ENCODE peak calls at places on chromosomes 7 and 10, in four cellular contexts. K is transverse colon, X is bronchial epithelial cell, Q is upper lobe of right lung. L is an unnamed sample.

GRCh38 chr7:50331564-50332208 is 27.2 kb downstream of the IKZF1 start:
- DNase-seq in Q (no peak), K (no peak), X (peak), L (no peak)

GRCh38 chr10:118610577-118610976 is 15.1 kb upstream of the PRLHR start:
- DNase-seq in Q (no peak), K (no peak), X (no peak), L (no peak)

GRCh38 chr7:116353614-116354013 is 143.3 kb downstream of the TES start:
- DNase-seq in Q (no peak), K (peak), X (peak), L (no peak)

GRCh38 chr7:80722596-80723141 is 84.2 kb downstream of the CD36 start:
- DNase-seq in X (peak), Q (peak), K (peak), L (no peak)

GRCh38 chr10:84097787-84098353 is 41.4 kb upstream of the GHITM start:
- DNase-seq in Q (no peak), X (peak), K (no peak), L (no peak)

GRCh38 chr10:70666960-70667798 is 5.1 kb upstream of the ADAMTS14 start:
- DNase-seq in X (no peak), Q (peak), K (no peak), L (no peak)

GRCh38 chr10:124142960-124143359 is 49.6 kb upstream of the CHST15 start:
- DNase-seq in Q (no peak), X (peak), K (no peak), L (no peak)

GRCh38 chr7:135998081-135998480 is 20.9 kb upstream of the MTPN start:
- DNase-seq in X (peak), K (no peak), Q (no peak), L (no peak)

GRCh38 chr7:26006421-26006820 is 145.6 kb upstream of the NFE2L3 start:
- DNase-seq in K (no peak), Q (no peak), X (no peak), L (no peak)

GRCh38 chr7:158028290-158028941 is 559.2 kb downstream of the PTPRN2 start:
- DNase-seq in K (peak), X (no peak), Q (peak), L (peak)

GRCh38 chr10:21532694-21533576 is 1.1 kb upstream of the MLLT10 start:
- DNase-seq in K (no peak), X (no peak), Q (no peak), L (no peak)

GRCh38 chr10:119246862-119247549 is 39.6 kb downstream of the GRK5 start:
- DNase-seq in X (peak), K (no peak), Q (no peak), L (no peak)

GRCh38 chr10:21197006-21197405 is 299.9 kb upstream of the NEBL start:
- DNase-seq in K (no peak), X (no peak), Q (no peak), L (no peak)

GRCh38 chr10:44990302-44990655 is 10.4 kb upstream of the ZNF22 start:
- DNase-seq in Q (no peak), K (no peak), X (no peak), L (no peak)

GRCh38 chr10:88687853-88688467 is 18.1 kb upstream of the LIPK start:
- DNase-seq in Q (no peak), K (no peak), X (peak), L (no peak)

GRCh38 chr7:11188529-11189310 is 215.0 kb downstream of the PHF14 start:
- DNase-seq in Q (no peak), X (no peak), K (no peak), L (no peak)

GRCh38 chr7:5665106-5666025 is 116.1 kb downstream of the RNF216 start:
- DNase-seq in Q (no peak), X (peak), K (peak), L (peak)

GRCh38 chr10:107826166-107826565 is 661.7 kb upstream of the SORCS1 start:
- DNase-seq in Q (no peak), X (no peak), K (no peak), L (no peak)

GRCh38 chr7:151732834-151733585 is 143.9 kb downstream of the PRKAG2 start:
- DNase-seq in X (peak), K (no peak), Q (no peak), L (no peak)

GRCh38 chr10:114501650-114502049 is 97.3 kb upstream of the AFAP1L2 start:
- DNase-seq in K (no peak), Q (no peak), X (no peak), L (no peak)

GRCh38 chr10:99743841-99744240 is 11.8 kb downstream of the CUTC start:
- DNase-seq in K (no peak), Q (no peak), X (no peak), L (no peak)

GRCh38 chr7:80937336-80937735 is 18.5 kb upstream of the SEMA3C start:
- DNase-seq in Q (no peak), X (no peak), K (no peak), L (no peak)

GRCh38 chr10:21724695-21725371 is 190.8 kb downstream of the MLLT10 start:
- DNase-seq in X (peak), K (peak), Q (peak), L (peak)

GRCh38 chr10:48931188-48931587 is 8.5 kb downstream of the LRRC18 start:
- DNase-seq in K (no peak), Q (no peak), X (no peak), L (no peak)

GRCh38 chr10:646118-646524 is 43.3 kb downstream of the DIP2C start:
- DNase-seq in X (no peak), K (peak), Q (peak), L (no peak)

GRCh38 chr10:99395750-99396445 is 34.5 kb downstream of the GOT1 start:
- DNase-seq in K (no peak), X (peak), Q (no peak), L (peak)

GRCh38 chr10:96044686-96045085 is 1.3 kb downstream of the CCNJ start:
- DNase-seq in K (no peak), Q (no peak), X (peak), L (no peak)

GRCh38 chr10:132065491-132066105 is at the start of gene JAKMIP3:
- DNase-seq in Q (peak), K (peak), X (peak), L (peak)

GRCh38 chr7:68978710-68979109 is 619.6 kb upstream of the AUTS2 start:
- DNase-seq in X (no peak), Q (no peak), K (no peak), L (no peak)

GRCh38 chr7:121107923-121108498 is 119.5 kb downstream of the CPED1 start:
- DNase-seq in K (no peak), X (peak), Q (no peak), L (peak)

GRCh38 chr10:60312818-60313588 is 76.7 kb downstream of the ANK3 start:
- DNase-seq in Q (no peak), X (peak), K (no peak), L (no peak)

DNA sequence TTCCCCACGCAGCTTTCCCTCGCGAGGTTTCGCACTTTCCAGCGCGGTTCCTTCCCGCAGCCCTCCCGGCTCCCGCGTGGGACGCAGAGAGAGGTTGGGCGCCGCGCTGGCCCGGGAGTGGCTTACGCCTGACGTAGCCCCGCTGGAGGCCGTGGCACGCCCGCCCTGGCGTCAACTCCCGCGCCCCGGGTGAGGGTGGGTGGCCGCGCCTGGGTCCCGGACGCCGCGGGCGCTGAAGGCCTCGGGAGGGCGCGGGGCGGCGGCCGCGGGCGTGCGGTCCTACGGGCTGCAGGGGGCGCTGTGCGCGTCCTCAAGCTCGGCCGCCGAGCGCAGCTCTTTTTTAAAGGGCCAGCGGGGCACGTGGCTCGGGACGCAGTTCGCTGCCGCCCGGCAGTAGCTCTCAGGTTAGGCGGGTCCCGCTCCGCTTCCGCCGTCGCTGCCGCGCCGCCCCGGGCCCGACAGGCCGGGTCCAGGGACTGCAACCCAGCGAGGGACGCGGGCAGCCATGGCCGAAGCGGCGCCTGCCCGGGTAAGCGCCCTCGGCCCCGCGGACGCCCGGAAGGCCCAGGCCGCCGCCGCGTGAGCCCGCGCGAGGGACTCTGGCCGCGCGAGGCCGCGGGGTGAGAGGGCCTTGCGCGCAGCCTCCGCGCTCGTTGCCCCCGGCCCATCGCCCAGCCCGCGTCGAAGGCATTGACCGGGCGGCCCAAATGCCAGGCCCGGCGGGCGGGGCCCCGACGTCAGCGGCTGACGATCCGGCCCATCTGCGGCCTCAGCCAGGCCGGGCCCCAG is at the start of gene ZNF783:
- DNase-seq in X (peak), Q (peak), K (peak), L (peak)
- H3K4me3 ChIP-seq in X (peak), Q (peak), K (peak), L (peak)

GRCh38 chr10:31620236-31621151 is 301.5 kb downstream of the ZEB1 start:
- DNase-seq in Q (no peak), X (no peak), K (peak), L (no peak)

GRCh38 chr10:31619410-31620095 is 300.5 kb downstream of the ZEB1 start:
- DNase-seq in Q (no peak), K (no peak), X (no peak), L (no peak)

GRCh38 chr10:31623466-31623865 is 304.4 kb downstream of the ZEB1 start:
- DNase-seq in Q (no peak), X (no peak), K (no peak), L (no peak)

GRCh38 chr10:31621733-31622132 is 302.7 kb downstream of the ZEB1 start:
- DNase-seq in X (no peak), Q (no peak), K (no peak), L (no peak)

DNA sequence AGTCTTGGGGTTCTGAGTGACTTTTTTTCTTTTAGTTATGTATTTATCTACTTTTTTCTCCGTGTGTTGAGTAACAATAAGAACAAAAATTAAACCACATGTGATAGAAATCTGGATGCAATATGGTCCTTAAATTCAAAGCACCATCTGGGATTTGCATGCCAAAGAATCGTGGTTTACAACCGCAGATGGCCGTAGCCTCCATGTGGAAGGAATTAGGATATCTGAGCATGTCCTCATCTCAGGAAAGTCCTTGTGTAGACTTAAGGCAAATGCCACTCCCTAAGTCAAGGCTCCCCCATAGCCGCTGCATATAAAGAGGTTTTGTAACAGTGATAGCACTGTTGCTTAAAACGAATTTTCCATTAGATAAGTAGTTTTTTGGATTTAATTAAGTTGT is 304.0 kb downstream of the ZEB1 start:
- DNase-seq in Q (no peak), X (no peak), K (no peak), L (no peak)
- TF ChIP-seq CTCF in Q (peak), X (no peak), K (peak), L (no peak)

GRCh38 chr7:74291535-74291934 is 2.3 kb downstream of the CLIP2 start:
- DNase-seq in Q (no peak), K (no peak), X (no peak), L (no peak)

GRCh38 chr7:74292757-74293576 is 3.8 kb downstream of the CLIP2 start:
- DNase-seq in X (no peak), Q (no peak), K (peak), L (no peak)

GRCh38 chr7:74293577-74293908 is 4.3 kb downstream of the CLIP2 start:
- DNase-seq in X (no peak), K (no peak), Q (no peak), L (no peak)

GRCh38 chr7:74297516-74298233 is 8.5 kb downstream of the CLIP2 start:
- DNase-seq in X (no peak), K (no peak), Q (no peak), L (no peak)

GRCh38 chr7:74294191-74294998 is 5.2 kb downstream of the CLIP2 start:
- DNase-seq in X (no peak), Q (no peak), K (no peak), L (no peak)
- H3K4me3 ChIP-seq in X (no peak), Q (no peak), K (no peak), L (no peak)

GRCh38 chr10:34222359-34222758 is 592.7 kb downstream of the PARD3 start:
- DNase-seq in K (no peak), X (no peak), Q (no peak), L (no peak)
- TF ChIP-seq CTCF in K (no peak), X (peak), Q (no peak), L (peak)

DNA sequence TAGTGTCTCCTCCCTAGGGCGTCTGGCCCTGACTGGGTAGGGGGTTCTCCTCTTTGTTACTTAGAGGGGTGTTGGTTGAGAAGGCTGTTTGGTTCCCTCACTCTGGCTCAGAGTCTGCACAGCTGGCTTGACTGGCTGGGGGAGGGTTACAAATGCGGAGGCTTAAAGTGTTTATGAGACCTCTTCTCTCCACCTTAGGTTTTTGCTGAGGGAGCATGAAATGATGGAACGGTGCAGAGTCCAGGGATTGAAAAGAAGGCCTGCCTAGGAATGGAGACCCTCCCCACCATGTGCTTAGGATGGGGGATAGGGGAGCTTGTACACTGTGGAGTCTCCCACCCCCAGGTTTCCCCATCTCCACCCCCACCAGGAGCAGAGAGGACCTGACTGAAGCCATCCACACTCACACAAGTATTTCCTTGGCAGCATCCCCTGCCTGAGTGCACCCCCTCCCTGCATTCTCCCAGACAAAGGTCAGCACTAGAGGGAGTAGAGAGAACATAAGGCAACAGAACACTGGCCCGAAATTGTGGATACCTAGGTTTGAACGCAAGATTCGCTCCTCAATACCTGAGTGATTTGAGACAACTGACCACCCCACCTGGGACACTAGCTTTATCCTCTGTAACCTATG is 1.7 kb upstream of the LDB1 start:
- DNase-seq in X (no peak), K (peak), Q (no peak), L (no peak)
- H3K4me3 ChIP-seq in X (no peak), K (no peak), Q (peak), L (no peak)

GRCh38 chr7:30164567-30164966 is 29.8 kb downstream of the MTURN start:
- DNase-seq in X (peak), K (no peak), Q (no peak), L (no peak)
- TF ChIP-seq CTCF in X (peak), K (peak), Q (peak), L (peak)

GRCh38 chr7:153887756-153888591 is 164.2 kb upstream of the DPP6 start:
- DNase-seq in X (no peak), K (no peak), Q (no peak), L (no peak)
- H3K4me3 ChIP-seq in X (no peak), K (no peak), Q (no peak), L (no peak)